ENCODE peak calls at places on chromosomes 13 and 19, in four cellular contexts. E, A, Q and B are unnamed samples.

GRCh38 chr13:98068511-98068910 is 74.4 kb upstream of the FARP1 start:
- DNase-seq in E (no peak), A (no peak), Q (no peak), B (no peak)

GRCh38 chr13:97986841-97987240 is 33.4 kb downstream of the IPO5 start:
- DNase-seq in Q (no peak), A (no peak), E (no peak), B (no peak)

GRCh38 chr13:111061338-111062045 is 53.6 kb upstream of the ARHGEF7 start:
- DNase-seq in A (no peak), Q (no peak), E (no peak), B (no peak)

GRCh38 chr19:41616785-41617621 is 9.9 kb downstream of the CEACAM4 start:
- DNase-seq in Q (peak), A (no peak), E (no peak), B (peak)

GRCh38 chr19:1318678-1319471 is 33.2 kb downstream of the EFNA2 start:
- DNase-seq in Q (no peak), A (no peak), E (no peak), B (no peak)

GRCh38 chr13:44749906-44750305 is 173.8 kb upstream of the TSC22D1 start:
- DNase-seq in A (no peak), E (no peak), Q (no peak), B (no peak)

GRCh38 chr13:102856603-102857002 is 10.8 kb downstream of the ERCC5 start:
- DNase-seq in Q (peak), A (no peak), E (no peak), B (peak)

GRCh38 chr19:2432131-2432848 is 4.9 kb upstream of the TIMM13 start:
- DNase-seq in A (no peak), E (no peak), Q (no peak), B (no peak)

GRCh38 chr19:6108721-6109633 is 1.3 kb downstream of the RFX2 start:
- DNase-seq in E (peak), Q (peak), A (no peak), B (no peak)

GRCh38 chr13:100176781-100177389 is 88.0 kb downstream of the PCCA start:
- DNase-seq in E (no peak), Q (peak), A (no peak), B (peak)

GRCh38 chr19:10230155-10230903 is 802 bp downstream of the S1PR2 start:
- DNase-seq in E (peak), Q (peak), A (no peak), B (no peak)

GRCh38 chr19:1465191-1466016 is 13.6 kb downstream of the C19orf25 start:
- DNase-seq in Q (no peak), E (no peak), A (no peak), B (no peak)

GRCh38 chr13:57640582-57640981 is 9.0 kb downstream of the PCDH17 start:
- DNase-seq in E (no peak), Q (no peak), A (no peak), B (no peak)